ENCODE peak calls at places on chromosome 16, in eight cellular contexts. One of them, this sample, is unnamed.
A peak's percentile ranks its signal among the peaks of the same experiment; 100 is the strongest.

GRCh38 chr16:12214509-12214908 is 238.0 kb downstream of the SNX29 start:
- DNase-seq in adipocyte: no peak
- DNase-seq in NCI-H2081: no peak
- DNase-seq in stimulated activated CD8-positive, alpha-beta memory T cell treated with anti-CD3 and anti-CD28 coated beads, Interleukin-2, amount 100 ng/mL, for 1 hour: no peak
- DNase-seq in PC-9: no peak
- DNase-seq in pancreas: no peak
- DNase-seq in ureter: no peak
- DNase-seq in GOT3: no peak
- DNase-seq in this sample: no peak

GRCh38 chr16:12187939-12188673 is 211.6 kb downstream of the SNX29 start:
- DNase-seq in ureter: no peak
- DNase-seq in GOT3: no peak
- DNase-seq in NCI-H2081: no peak
- DNase-seq in adipocyte: no peak
- DNase-seq in PC-9: peak; percentile 19
- DNase-seq in stimulated activated CD8-positive, alpha-beta memory T cell treated with anti-CD3 and anti-CD28 coated beads, Interleukin-2, amount 100 ng/mL, for 1 hour: no peak
- DNase-seq in pancreas: no peak
- DNase-seq in this sample: no peak

GRCh38 chr16:19071811-19072777 is 4.7 kb downstream of the COQ7 start:
- DNase-seq in PC-9: peak; percentile 77
- DNase-seq in adipocyte: peak; percentile 79
- DNase-seq in pancreas: peak; percentile 57
- DNase-seq in stimulated activated CD8-positive, alpha-beta memory T cell treated with anti-CD3 and anti-CD28 coated beads, Interleukin-2, amount 100 ng/mL, for 1 hour: no peak
- DNase-seq in GOT3: no peak
- DNase-seq in NCI-H2081: no peak
- DNase-seq in ureter: peak; percentile 61
- DNase-seq in this sample: peak; percentile 20

GRCh38 chr16:23435500-23435899 is 17.5 kb downstream of the COG7 start:
- DNase-seq in stimulated activated CD8-positive, alpha-beta memory T cell treated with anti-CD3 and anti-CD28 coated beads, Interleukin-2, amount 100 ng/mL, for 1 hour: peak; percentile 23
- DNase-seq in GOT3: no peak
- DNase-seq in NCI-H2081: peak; percentile 56
- DNase-seq in pancreas: peak; percentile 56
- DNase-seq in PC-9: peak; percentile 67
- DNase-seq in adipocyte: peak; percentile 76
- DNase-seq in ureter: no peak
- DNase-seq in this sample: peak; percentile 41

GRCh38 chr16:266258-267164 is 9.2 kb downstream of the RGS11 start:
- DNase-seq in stimulated activated CD8-positive, alpha-beta memory T cell treated with anti-CD3 and anti-CD28 coated beads, Interleukin-2, amount 100 ng/mL, for 1 hour: no peak
- DNase-seq in adipocyte: no peak
- DNase-seq in pancreas: peak; percentile 56
- DNase-seq in NCI-H2081: no peak
- DNase-seq in GOT3: no peak
- DNase-seq in ureter: no peak
- DNase-seq in PC-9: no peak
- DNase-seq in this sample: no peak

GRCh38 chr16:49637511-49637910 is 218.4 kb downstream of the ZNF423 start:
- DNase-seq in pancreas: no peak
- DNase-seq in NCI-H2081: no peak
- DNase-seq in adipocyte: no peak
- DNase-seq in GOT3: no peak
- DNase-seq in ureter: no peak
- DNase-seq in PC-9: no peak
- DNase-seq in stimulated activated CD8-positive, alpha-beta memory T cell treated with anti-CD3 and anti-CD28 coated beads, Interleukin-2, amount 100 ng/mL, for 1 hour: no peak
- DNase-seq in this sample: no peak

GRCh38 chr16:87806608-87807546 is 41.1 kb upstream of the KLHDC4 start:
- DNase-seq in GOT3: peak; percentile 12
- DNase-seq in ureter: peak; percentile 71
- DNase-seq in NCI-H2081: peak; percentile 98
- DNase-seq in stimulated activated CD8-positive, alpha-beta memory T cell treated with anti-CD3 and anti-CD28 coated beads, Interleukin-2, amount 100 ng/mL, for 1 hour: no peak
- DNase-seq in adipocyte: peak; percentile 95
- DNase-seq in pancreas: peak; percentile 69
- DNase-seq in PC-9: peak; percentile 85
- DNase-seq in this sample: no peak

GRCh38 chr16:77383606-77384187 is 51.1 kb downstream of the ADAMTS18 start:
- DNase-seq in NCI-H2081: peak; percentile 10
- DNase-seq in pancreas: no peak
- DNase-seq in PC-9: no peak
- DNase-seq in stimulated activated CD8-positive, alpha-beta memory T cell treated with anti-CD3 and anti-CD28 coated beads, Interleukin-2, amount 100 ng/mL, for 1 hour: no peak
- DNase-seq in GOT3: no peak
- DNase-seq in ureter: no peak
- DNase-seq in adipocyte: no peak
- DNase-seq in this sample: no peak

GRCh38 chr16:54507091-54507490 is 220.5 kb upstream of the IRX3 start:
- DNase-seq in ureter: no peak
- DNase-seq in NCI-H2081: peak; percentile 37
- DNase-seq in PC-9: no peak
- DNase-seq in stimulated activated CD8-positive, alpha-beta memory T cell treated with anti-CD3 and anti-CD28 coated beads, Interleukin-2, amount 100 ng/mL, for 1 hour: no peak
- DNase-seq in pancreas: no peak
- DNase-seq in GOT3: no peak
- DNase-seq in adipocyte: no peak
- DNase-seq in this sample: no peak

GRCh38 chr16:24978370-24978914 is 36.7 kb downstream of the ARHGAP17 start:
- DNase-seq in ureter: no peak
- DNase-seq in stimulated activated CD8-positive, alpha-beta memory T cell treated with anti-CD3 and anti-CD28 coated beads, Interleukin-2, amount 100 ng/mL, for 1 hour: no peak
- DNase-seq in NCI-H2081: no peak
- DNase-seq in adipocyte: peak; percentile 15
- DNase-seq in GOT3: no peak
- DNase-seq in PC-9: no peak
- DNase-seq in pancreas: no peak
- DNase-seq in this sample: no peak

GRCh38 chr16:35431829-35432663 is 1972.6 kb downstream of the TP53TG3F start:
- DNase-seq in adipocyte: peak; percentile 2
- DNase-seq in stimulated activated CD8-positive, alpha-beta memory T cell treated with anti-CD3 and anti-CD28 coated beads, Interleukin-2, amount 100 ng/mL, for 1 hour: no peak
- DNase-seq in NCI-H2081: peak; percentile 41
- DNase-seq in GOT3: no peak
- DNase-seq in pancreas: no peak
- DNase-seq in PC-9: peak; percentile 46
- DNase-seq in ureter: no peak
- DNase-seq in this sample: no peak

GRCh38 chr16:17320009-17320408 is 150.8 kb downstream of the XYLT1 start:
- DNase-seq in stimulated activated CD8-positive, alpha-beta memory T cell treated with anti-CD3 and anti-CD28 coated beads, Interleukin-2, amount 100 ng/mL, for 1 hour: no peak
- DNase-seq in GOT3: no peak
- DNase-seq in NCI-H2081: no peak
- DNase-seq in ureter: no peak
- DNase-seq in PC-9: no peak
- DNase-seq in pancreas: no peak
- DNase-seq in adipocyte: no peak
- DNase-seq in this sample: no peak

GRCh38 chr16:12458591-12459400 is 344.9 kb downstream of the CPPED1 start:
- DNase-seq in stimulated activated CD8-positive, alpha-beta memory T cell treated with anti-CD3 and anti-CD28 coated beads, Interleukin-2, amount 100 ng/mL, for 1 hour: no peak
- DNase-seq in NCI-H2081: no peak
- DNase-seq in PC-9: no peak
- DNase-seq in ureter: no peak
- DNase-seq in GOT3: no peak
- DNase-seq in adipocyte: no peak
- DNase-seq in pancreas: no peak
- DNase-seq in this sample: no peak

GRCh38 chr16:16940351-16940750 is 530.4 kb downstream of the XYLT1 start:
- DNase-seq in pancreas: no peak
- DNase-seq in GOT3: no peak
- DNase-seq in adipocyte: no peak
- DNase-seq in ureter: no peak
- DNase-seq in PC-9: no peak
- DNase-seq in NCI-H2081: no peak
- DNase-seq in stimulated activated CD8-positive, alpha-beta memory T cell treated with anti-CD3 and anti-CD28 coated beads, Interleukin-2, amount 100 ng/mL, for 1 hour: no peak
- DNase-seq in this sample: no peak

GRCh38 chr16:85321856-85322271 is 209.6 kb upstream of the CIBAR2 start:
- DNase-seq in PC-9: peak; percentile 50
- DNase-seq in ureter: peak; percentile 94
- DNase-seq in stimulated activated CD8-positive, alpha-beta memory T cell treated with anti-CD3 and anti-CD28 coated beads, Interleukin-2, amount 100 ng/mL, for 1 hour: no peak
- DNase-seq in adipocyte: peak; percentile 94
- DNase-seq in NCI-H2081: no peak
- DNase-seq in pancreas: peak; percentile 97
- DNase-seq in GOT3: peak; percentile 89
- DNase-seq in this sample: no peak

GRCh38 chr16:55261301-55261700 is 62.7 kb upstream of the IRX6 start:
- DNase-seq in GOT3: no peak
- DNase-seq in stimulated activated CD8-positive, alpha-beta memory T cell treated with anti-CD3 and anti-CD28 coated beads, Interleukin-2, amount 100 ng/mL, for 1 hour: no peak
- DNase-seq in pancreas: no peak
- DNase-seq in PC-9: no peak
- DNase-seq in ureter: no peak
- DNase-seq in adipocyte: no peak
- DNase-seq in NCI-H2081: no peak
- DNase-seq in this sample: no peak

GRCh38 chr16:68893710-68894705 is 50.7 kb downstream of the TANGO6 start:
- DNase-seq in ureter: no peak
- DNase-seq in GOT3: no peak
- DNase-seq in adipocyte: no peak
- DNase-seq in pancreas: peak; percentile 50
- DNase-seq in stimulated activated CD8-positive, alpha-beta memory T cell treated with anti-CD3 and anti-CD28 coated beads, Interleukin-2, amount 100 ng/mL, for 1 hour: no peak
- DNase-seq in NCI-H2081: no peak
- DNase-seq in PC-9: no peak
- DNase-seq in this sample: no peak

GRCh38 chr16:85613609-85614337 is 651 bp downstream of the GSE1 start:
- DNase-seq in GOT3: no peak
- DNase-seq in pancreas: peak; percentile 79
- DNase-seq in NCI-H2081: peak; percentile 81
- DNase-seq in PC-9: peak; percentile 54
- DNase-seq in stimulated activated CD8-positive, alpha-beta memory T cell treated with anti-CD3 and anti-CD28 coated beads, Interleukin-2, amount 100 ng/mL, for 1 hour: no peak
- DNase-seq in ureter: peak; percentile 64
- DNase-seq in adipocyte: peak; percentile 63
- DNase-seq in this sample: no peak

GRCh38 chr16:1194665-1195392 is 30.2 kb downstream of the TPSG1 start:
- DNase-seq in stimulated activated CD8-positive, alpha-beta memory T cell treated with anti-CD3 and anti-CD28 coated beads, Interleukin-2, amount 100 ng/mL, for 1 hour: no peak
- DNase-seq in GOT3: no peak
- DNase-seq in PC-9: no peak
- DNase-seq in ureter: no peak
- DNase-seq in NCI-H2081: no peak
- DNase-seq in adipocyte: peak; percentile 45
- DNase-seq in pancreas: no peak
- DNase-seq in this sample: no peak

GRCh38 chr16:57131351-57131970 is 39.1 kb downstream of the CPNE2 start:
- DNase-seq in PC-9: no peak
- DNase-seq in GOT3: no peak
- DNase-seq in pancreas: no peak
- DNase-seq in adipocyte: no peak
- DNase-seq in NCI-H2081: no peak
- DNase-seq in ureter: no peak
- DNase-seq in stimulated activated CD8-positive, alpha-beta memory T cell treated with anti-CD3 and anti-CD28 coated beads, Interleukin-2, amount 100 ng/mL, for 1 hour: no peak
- DNase-seq in this sample: no peak

GRCh38 chr16:4086153-4086552 is 30.1 kb downstream of the ADCY9 start:
- DNase-seq in PC-9: no peak
- DNase-seq in pancreas: no peak
- DNase-seq in adipocyte: no peak
- DNase-seq in GOT3: no peak
- DNase-seq in ureter: no peak
- DNase-seq in NCI-H2081: no peak
- DNase-seq in stimulated activated CD8-positive, alpha-beta memory T cell treated with anti-CD3 and anti-CD28 coated beads, Interleukin-2, amount 100 ng/mL, for 1 hour: no peak
- DNase-seq in this sample: no peak

GRCh38 chr16:86444274-86445060 is 65.9 kb upstream of the FOXF1 start:
- DNase-seq in ureter: no peak
- DNase-seq in GOT3: no peak
- DNase-seq in stimulated activated CD8-positive, alpha-beta memory T cell treated with anti-CD3 and anti-CD28 coated beads, Interleukin-2, amount 100 ng/mL, for 1 hour: no peak
- DNase-seq in NCI-H2081: no peak
- DNase-seq in adipocyte: no peak
- DNase-seq in PC-9: no peak
- DNase-seq in pancreas: no peak
- DNase-seq in this sample: no peak

GRCh38 chr16:83453977-83454376 is 353.8 kb upstream of the HSBP1 start:
- DNase-seq in NCI-H2081: no peak
- DNase-seq in ureter: no peak
- DNase-seq in PC-9: no peak
- DNase-seq in GOT3: no peak
- DNase-seq in pancreas: no peak
- DNase-seq in adipocyte: no peak
- DNase-seq in stimulated activated CD8-positive, alpha-beta memory T cell treated with anti-CD3 and anti-CD28 coated beads, Interleukin-2, amount 100 ng/mL, for 1 hour: no peak
- DNase-seq in this sample: no peak

GRCh38 chr16:84758627-84759026 is 58.8 kb downstream of the USP10 start:
- DNase-seq in adipocyte: no peak
- DNase-seq in ureter: no peak
- DNase-seq in NCI-H2081: no peak
- DNase-seq in pancreas: no peak
- DNase-seq in stimulated activated CD8-positive, alpha-beta memory T cell treated with anti-CD3 and anti-CD28 coated beads, Interleukin-2, amount 100 ng/mL, for 1 hour: no peak
- DNase-seq in PC-9: no peak
- DNase-seq in GOT3: no peak
- DNase-seq in this sample: no peak

GRCh38 chr16:83717814-83718213 is 90.0 kb upstream of the HSBP1 start:
- DNase-seq in stimulated activated CD8-positive, alpha-beta memory T cell treated with anti-CD3 and anti-CD28 coated beads, Interleukin-2, amount 100 ng/mL, for 1 hour: no peak
- DNase-seq in ureter: no peak
- DNase-seq in pancreas: no peak
- DNase-seq in PC-9: no peak
- DNase-seq in GOT3: no peak
- DNase-seq in NCI-H2081: no peak
- DNase-seq in adipocyte: peak; percentile 37
- DNase-seq in this sample: no peak

GRCh38 chr16:11333696-11334095 is 11.6 kb upstream of the RMI2 start:
- DNase-seq in stimulated activated CD8-positive, alpha-beta memory T cell treated with anti-CD3 and anti-CD28 coated beads, Interleukin-2, amount 100 ng/mL, for 1 hour: no peak
- DNase-seq in pancreas: no peak
- DNase-seq in PC-9: peak; percentile 29
- DNase-seq in GOT3: no peak
- DNase-seq in NCI-H2081: no peak
- DNase-seq in adipocyte: peak; percentile 28
- DNase-seq in ureter: no peak
- DNase-seq in this sample: no peak

GRCh38 chr16:71542377-71542776 is 16.2 kb downstream of the CHST4 start:
- DNase-seq in pancreas: peak; percentile 36
- DNase-seq in stimulated activated CD8-positive, alpha-beta memory T cell treated with anti-CD3 and anti-CD28 coated beads, Interleukin-2, amount 100 ng/mL, for 1 hour: no peak
- DNase-seq in GOT3: peak; percentile 25
- DNase-seq in NCI-H2081: no peak
- DNase-seq in adipocyte: peak; percentile 11
- DNase-seq in PC-9: no peak
- DNase-seq in ureter: no peak
- DNase-seq in this sample: peak; percentile 20

This sample was measured in central memory CD8-positive, alpha-beta T cell.